ENCODE peak calls at places on chromosome 7, in seven cellular contexts. X is HepG2; W is astrocyte of the spinal cord; F is foreskin fibroblast; D is iris pigment epithelial cell; T is HFF-Myc; S is activated naive CD8-positive, alpha-beta T cell treated with anti-CD3 and anti-CD28 coated beads, Interleukin-2, amount 50 U/mL, for 16 hours. O is an unnamed sample.

GRCh38 chr7:149126662-149127321 is 668 bp upstream of the ZNF425 start:
- DNase-seq in X (no peak), W (peak; percentile 55), F (peak; percentile 60), D (peak; percentile 14), T (no peak), S (peak; percentile 31), O (no peak)

GRCh38 chr7:44280636-44280992 is 44.8 kb downstream of the CAMK2B start:
- DNase-seq in X (no peak), W (no peak), F (no peak), D (no peak), T (no peak), S (no peak), O (no peak)

GRCh38 chr7:127901895-127902703 is 129.1 kb downstream of the LRRC4 start:
- DNase-seq in X (no peak), W (no peak), F (no peak), D (peak; percentile 20), T (no peak), S (no peak), O (no peak)

GRCh38 chr7:81111358-81111757 is 192.5 kb upstream of the SEMA3C start:
- DNase-seq in X (no peak), W (peak; percentile 90), F (peak; percentile 92), D (peak; percentile 99), T (peak; percentile 53), S (no peak), O (no peak)

GRCh38 chr7:102872460-102872859 is 40.3 kb upstream of the LRRC17 start:
- DNase-seq in X (no peak), W (peak; percentile 99), F (peak; percentile 91), D (peak; percentile 99), T (peak; percentile 64), S (no peak), O (no peak)

GRCh38 chr7:17155529-17155928 is 142.9 kb upstream of the AHR start:
- DNase-seq in X (no peak), W (no peak), F (no peak), D (no peak), T (no peak), S (no peak), O (no peak)

GRCh38 chr7:129952164-129952652 is 552 bp downstream of the UBE2H start:
- DNase-seq in X (no peak), W (peak; percentile 20), F (peak; percentile 67), D (peak; percentile 41), T (no peak), S (no peak), O (no peak)

GRCh38 chr7:5470721-5471311 is 47.2 kb upstream of the TNRC18 start:
- DNase-seq in X (no peak), W (no peak), F (no peak), D (no peak), T (no peak), S (no peak), O (no peak)

GRCh38 chr7:80521809-80522208 is 9.9 kb upstream of the GNAT3 start:
- DNase-seq in X (no peak), W (no peak), F (no peak), D (no peak), T (no peak), S (no peak), O (no peak)

GRCh38 chr7:74526780-74527179 is 73.1 kb downstream of the GTF2IRD1 start:
- DNase-seq in X (no peak), W (no peak), F (no peak), D (no peak), T (no peak), S (no peak), O (no peak)

GRCh38 chr7:1387261-1387660 is 72.0 kb downstream of the MICALL2 start:
- DNase-seq in X (no peak), W (no peak), F (no peak), D (no peak), T (no peak), S (no peak), O (no peak)

GRCh38 chr7:68980011-68980410 is 618.3 kb upstream of the AUTS2 start:
- DNase-seq in X (no peak), W (peak; percentile 24), F (no peak), D (no peak), T (no peak), S (no peak), O (no peak)

GRCh38 chr7:98740643-98741042 is 123.6 kb downstream of the NPTX2 start:
- DNase-seq in X (no peak), W (no peak), F (no peak), D (no peak), T (no peak), S (no peak), O (no peak)

GRCh38 chr7:84981038-84981601 is 205.7 kb downstream of the SEMA3D start:
- DNase-seq in X (no peak), W (peak; percentile 25), F (no peak), D (no peak), T (no peak), S (no peak), O (no peak)

GRCh38 chr7:66737667-66738066 is 2.9 kb upstream of the RABGEF1 start:
- DNase-seq in X (no peak), W (no peak), F (no peak), D (no peak), T (no peak), S (no peak), O (no peak)

GRCh38 chr7:117715784-117716445 is 157.3 kb downstream of the CTTNBP2 start:
- DNase-seq in X (peak; percentile 39), W (peak; percentile 61), F (peak; percentile 40), D (peak; percentile 70), T (peak; percentile 29), S (no peak), O (peak; percentile 43)

GRCh38 chr7:44395067-44395466 is 69.7 kb upstream of the CAMK2B start:
- DNase-seq in X (no peak), W (no peak), F (peak; percentile 24), D (no peak), T (no peak), S (no peak), O (no peak)

GRCh38 chr7:27842851-27843250 is 102.9 kb downstream of the TAX1BP1 start:
- DNase-seq in X (no peak), W (no peak), F (peak; percentile 38), D (no peak), T (no peak), S (no peak), O (no peak)

GRCh38 chr7:157851501-157852067 is 514.8 kb downstream of the DNAJB6 start:
- DNase-seq in X (peak; percentile 17), W (no peak), F (no peak), D (peak; percentile 13), T (no peak), S (peak; percentile 69), O (peak; percentile 39)

GRCh38 chr7:25132430-25132829 is 7.4 kb upstream of the CYCS start:
- DNase-seq in X (no peak), W (no peak), F (no peak), D (no peak), T (no peak), S (no peak), O (no peak)

GRCh38 chr7:18402488-18403183 is 92.9 kb upstream of the HDAC9 start:
- DNase-seq in X (no peak), W (peak; percentile 72), F (peak; percentile 68), D (peak; percentile 88), T (no peak), S (no peak), O (no peak)

O was measured in HuH-7.5.